ENCODE peak calls at places on chromosomes 5 and 9, in eight cellular contexts. One of them, this sample, is unnamed.

GRCh38 chr9:135295556-135296300 is 183.9 kb upstream of the PPP1R26 start:
- DNase-seq in nephron progenitor cell: no peak
- DNase-seq in HepG2: no peak
- DNase-seq in OCI-LY7: no peak
- DNase-seq in transverse colon: no peak
- DNase-seq in foreskin keratinocyte: no peak
- DNase-seq in right atrium auricular region: no peak
- DNase-seq in neural crest cell: no peak
- DNase-seq in this sample: no peak

GRCh38 chr5:173324115-173325001 is 3.9 kb downstream of the STC2 start:
- DNase-seq in right atrium auricular region: peak
- DNase-seq in HepG2: no peak
- DNase-seq in foreskin keratinocyte: no peak
- DNase-seq in OCI-LY7: no peak
- DNase-seq in nephron progenitor cell: peak
- DNase-seq in neural crest cell: no peak
- DNase-seq in transverse colon: peak
- DNase-seq in this sample: no peak

GRCh38 chr9:93125331-93125894 is 8.6 kb downstream of the NINJ1 start:
- DNase-seq in foreskin keratinocyte: no peak
- DNase-seq in OCI-LY7: no peak
- DNase-seq in right atrium auricular region: no peak
- DNase-seq in neural crest cell: no peak
- DNase-seq in HepG2: no peak
- DNase-seq in transverse colon: peak
- DNase-seq in nephron progenitor cell: no peak
- DNase-seq in this sample: no peak

GRCh38 chr9:124792976-124793594 is 16.2 kb downstream of the OLFML2A start:
- DNase-seq in foreskin keratinocyte: no peak
- DNase-seq in neural crest cell: no peak
- DNase-seq in OCI-LY7: no peak
- DNase-seq in nephron progenitor cell: no peak
- DNase-seq in right atrium auricular region: no peak
- DNase-seq in HepG2: no peak
- DNase-seq in transverse colon: no peak
- DNase-seq in this sample: no peak

GRCh38 chr5:96387616-96388015 is 45.4 kb downstream of the PCSK1 start:
- DNase-seq in neural crest cell: no peak
- DNase-seq in nephron progenitor cell: peak
- DNase-seq in HepG2: no peak
- DNase-seq in OCI-LY7: no peak
- DNase-seq in right atrium auricular region: no peak
- DNase-seq in foreskin keratinocyte: no peak
- DNase-seq in transverse colon: no peak
- DNase-seq in this sample: no peak

GRCh38 chr9:100933656-100934055 is 94.9 kb upstream of the PLPPR1 start:
- DNase-seq in foreskin keratinocyte: peak
- DNase-seq in right atrium auricular region: no peak
- DNase-seq in nephron progenitor cell: no peak
- DNase-seq in transverse colon: no peak
- DNase-seq in OCI-LY7: no peak
- DNase-seq in neural crest cell: no peak
- DNase-seq in HepG2: no peak
- DNase-seq in this sample: no peak

GRCh38 chr9:38244971-38245370 is 147.5 kb upstream of the ALDH1B1 start:
- DNase-seq in OCI-LY7: no peak
- DNase-seq in neural crest cell: no peak
- DNase-seq in HepG2: no peak
- DNase-seq in nephron progenitor cell: no peak
- DNase-seq in transverse colon: no peak
- DNase-seq in foreskin keratinocyte: no peak
- DNase-seq in right atrium auricular region: no peak
- DNase-seq in this sample: no peak

GRCh38 chr5:103532116-103532734 is 30.4 kb downstream of the NUDT12 start:
- DNase-seq in OCI-LY7: no peak
- DNase-seq in HepG2: no peak
- DNase-seq in right atrium auricular region: no peak
- DNase-seq in transverse colon: no peak
- DNase-seq in foreskin keratinocyte: no peak
- DNase-seq in neural crest cell: no peak
- DNase-seq in nephron progenitor cell: no peak
- DNase-seq in this sample: no peak

GRCh38 chr5:25604682-25605081 is 959.9 kb upstream of the CDH10 start:
- DNase-seq in neural crest cell: no peak
- DNase-seq in foreskin keratinocyte: no peak
- DNase-seq in OCI-LY7: no peak
- DNase-seq in right atrium auricular region: no peak
- DNase-seq in HepG2: no peak
- DNase-seq in transverse colon: no peak
- DNase-seq in nephron progenitor cell: no peak
- DNase-seq in this sample: no peak

GRCh38 chr5:6819521-6819920 is 106.3 kb downstream of the TENT4A start:
- DNase-seq in OCI-LY7: no peak
- DNase-seq in foreskin keratinocyte: no peak
- DNase-seq in nephron progenitor cell: peak
- DNase-seq in transverse colon: no peak
- DNase-seq in neural crest cell: no peak
- DNase-seq in right atrium auricular region: no peak
- DNase-seq in HepG2: no peak
- DNase-seq in this sample: no peak

GRCh38 chr9:115593587-115594091 is 475.7 kb upstream of the TNC start:
- DNase-seq in OCI-LY7: peak
- DNase-seq in foreskin keratinocyte: no peak
- DNase-seq in HepG2: peak
- DNase-seq in transverse colon: no peak
- DNase-seq in nephron progenitor cell: peak
- DNase-seq in right atrium auricular region: no peak
- DNase-seq in neural crest cell: peak
- DNase-seq in this sample: peak

GRCh38 chr9:129446828-129447550 is 173.9 kb downstream of the C9orf50 start:
- DNase-seq in nephron progenitor cell: no peak
- DNase-seq in transverse colon: no peak
- DNase-seq in OCI-LY7: peak
- DNase-seq in right atrium auricular region: no peak
- DNase-seq in HepG2: peak
- DNase-seq in foreskin keratinocyte: no peak
- DNase-seq in neural crest cell: no peak
- DNase-seq in this sample: no peak

GRCh38 chr9:121239071-121239470 is 28.9 kb upstream of the GSN start:
- DNase-seq in nephron progenitor cell: no peak
- DNase-seq in right atrium auricular region: no peak
- DNase-seq in foreskin keratinocyte: no peak
- DNase-seq in OCI-LY7: no peak
- DNase-seq in transverse colon: no peak
- DNase-seq in HepG2: no peak
- DNase-seq in neural crest cell: no peak
- DNase-seq in this sample: no peak

GRCh38 chr5:93585054-93585751 is 2.2 kb downstream of the NR2F1 start:
- DNase-seq in right atrium auricular region: no peak
- DNase-seq in transverse colon: no peak
- DNase-seq in HepG2: no peak
- DNase-seq in nephron progenitor cell: peak
- DNase-seq in OCI-LY7: no peak
- DNase-seq in neural crest cell: no peak
- DNase-seq in foreskin keratinocyte: no peak
- DNase-seq in this sample: no peak

GRCh38 chr5:134647750-134648424 is 698 bp upstream of the SEC24A start:
- DNase-seq in OCI-LY7: peak
- DNase-seq in neural crest cell: no peak
- DNase-seq in right atrium auricular region: no peak
- DNase-seq in foreskin keratinocyte: peak
- DNase-seq in HepG2: peak
- DNase-seq in nephron progenitor cell: no peak
- DNase-seq in transverse colon: peak
- DNase-seq in this sample: no peak

GRCh38 chr5:71891856-71892255 is 172.8 kb downstream of the CARTPT start:
- DNase-seq in HepG2: no peak
- DNase-seq in transverse colon: no peak
- DNase-seq in neural crest cell: no peak
- DNase-seq in foreskin keratinocyte: peak
- DNase-seq in right atrium auricular region: peak
- DNase-seq in nephron progenitor cell: no peak
- DNase-seq in OCI-LY7: no peak
- DNase-seq in this sample: peak

GRCh38 chr5:136006767-136007251 is 22.0 kb upstream of the TGFBI start:
- DNase-seq in nephron progenitor cell: no peak
- DNase-seq in foreskin keratinocyte: peak
- DNase-seq in right atrium auricular region: peak
- DNase-seq in neural crest cell: no peak
- DNase-seq in HepG2: no peak
- DNase-seq in transverse colon: no peak
- DNase-seq in OCI-LY7: no peak
- DNase-seq in this sample: no peak

GRCh38 chr5:109291090-109291489 is 118.7 kb downstream of the PJA2 start:
- DNase-seq in OCI-LY7: no peak
- DNase-seq in transverse colon: no peak
- DNase-seq in HepG2: no peak
- DNase-seq in right atrium auricular region: no peak
- DNase-seq in foreskin keratinocyte: no peak
- DNase-seq in nephron progenitor cell: no peak
- DNase-seq in neural crest cell: no peak
- DNase-seq in this sample: no peak

GRCh38 chr5:95823738-95824609 is 1.4 kb upstream of the GLRX start:
- DNase-seq in right atrium auricular region: peak
- DNase-seq in OCI-LY7: peak
- DNase-seq in transverse colon: peak
- DNase-seq in nephron progenitor cell: no peak
- DNase-seq in neural crest cell: no peak
- DNase-seq in foreskin keratinocyte: no peak
- DNase-seq in HepG2: peak
- DNase-seq in this sample: peak

GRCh38 chr9:32581512-32582143 is 8.7 kb upstream of the NDUFB6 start:
- DNase-seq in nephron progenitor cell: peak
- DNase-seq in neural crest cell: peak
- DNase-seq in right atrium auricular region: no peak
- DNase-seq in transverse colon: no peak
- DNase-seq in HepG2: peak
- DNase-seq in OCI-LY7: peak
- DNase-seq in foreskin keratinocyte: no peak
- DNase-seq in this sample: peak

GRCh38 chr9:32580631-32581300 is 7.8 kb upstream of the NDUFB6 start:
- DNase-seq in OCI-LY7: peak
- DNase-seq in transverse colon: no peak
- DNase-seq in nephron progenitor cell: no peak
- DNase-seq in neural crest cell: no peak
- DNase-seq in right atrium auricular region: no peak
- DNase-seq in HepG2: peak
- DNase-seq in foreskin keratinocyte: no peak
- DNase-seq in this sample: peak

GRCh38 chr9:32579706-32580331 is 6.9 kb upstream of the NDUFB6 start:
- DNase-seq in nephron progenitor cell: peak
- DNase-seq in right atrium auricular region: peak
- DNase-seq in neural crest cell: peak
- DNase-seq in transverse colon: peak
- DNase-seq in OCI-LY7: peak
- DNase-seq in HepG2: peak
- DNase-seq in foreskin keratinocyte: no peak
- DNase-seq in this sample: peak

GRCh38 chr9:32577316-32577715 is 4.4 kb upstream of the NDUFB6 start:
- DNase-seq in OCI-LY7: no peak
- DNase-seq in transverse colon: no peak
- DNase-seq in nephron progenitor cell: no peak
- DNase-seq in neural crest cell: no peak
- DNase-seq in foreskin keratinocyte: no peak
- DNase-seq in right atrium auricular region: no peak
- DNase-seq in HepG2: no peak
- DNase-seq in this sample: no peak

GRCh38 chr9:32578976-32579375 is 6.0 kb upstream of the NDUFB6 start:
- DNase-seq in foreskin keratinocyte: no peak
- DNase-seq in right atrium auricular region: no peak
- DNase-seq in OCI-LY7: no peak
- DNase-seq in neural crest cell: no peak
- DNase-seq in transverse colon: no peak
- DNase-seq in HepG2: no peak
- DNase-seq in nephron progenitor cell: no peak
- DNase-seq in this sample: no peak
- TF ChIP-seq CTCF in foreskin keratinocyte: no peak
- TF ChIP-seq CTCF in right atrium auricular region: no peak
- TF ChIP-seq CTCF in OCI-LY7: no peak
- TF ChIP-seq CTCF in neural crest cell: no peak
- TF ChIP-seq CTCF in transverse colon: no peak
- TF ChIP-seq CTCF in HepG2: no peak
- TF ChIP-seq CTCF in nephron progenitor cell: no peak
- TF ChIP-seq CTCF in this sample: no peak

GRCh38 chr5:169116961-169117461 is 183.9 kb downstream of the SLIT3 start:
- DNase-seq in foreskin keratinocyte: no peak
- DNase-seq in HepG2: peak
- DNase-seq in right atrium auricular region: no peak
- DNase-seq in neural crest cell: no peak
- DNase-seq in transverse colon: no peak
- DNase-seq in OCI-LY7: no peak
- DNase-seq in nephron progenitor cell: peak
- DNase-seq in this sample: peak
- TF ChIP-seq CTCF in foreskin keratinocyte: peak
- TF ChIP-seq CTCF in HepG2: peak
- TF ChIP-seq CTCF in right atrium auricular region: no peak
- TF ChIP-seq CTCF in neural crest cell: peak
- TF ChIP-seq CTCF in transverse colon: no peak
- TF ChIP-seq CTCF in OCI-LY7: peak
- TF ChIP-seq CTCF in nephron progenitor cell: no peak
- TF ChIP-seq CTCF in this sample: no peak

DNA sequence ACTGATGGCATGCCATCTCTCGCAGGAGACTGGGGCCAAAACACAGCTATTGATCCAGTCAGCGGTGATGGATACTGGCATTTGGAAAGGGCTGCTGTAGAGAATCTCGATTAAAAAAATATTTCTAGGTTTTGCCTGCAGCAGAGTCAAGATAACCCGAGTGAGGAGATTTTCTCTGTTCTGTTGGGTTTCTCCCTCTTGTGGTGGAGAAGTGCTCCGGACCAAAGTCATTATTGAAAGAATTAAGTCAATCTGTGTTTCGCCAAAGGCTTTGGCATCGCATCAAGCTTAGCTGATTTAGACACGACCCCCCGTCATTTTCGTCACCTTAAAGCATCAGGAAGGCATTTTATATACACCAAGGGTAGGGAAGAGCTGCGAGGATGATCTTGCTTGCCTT is 97.2 kb upstream of the IRX2 start:
- DNase-seq in nephron progenitor cell: no peak
- DNase-seq in foreskin keratinocyte: no peak
- DNase-seq in neural crest cell: no peak
- DNase-seq in OCI-LY7: no peak
- DNase-seq in HepG2: no peak
- DNase-seq in right atrium auricular region: no peak
- DNase-seq in transverse colon: no peak
- DNase-seq in this sample: no peak
- TF ChIP-seq CTCF in nephron progenitor cell: no peak
- TF ChIP-seq CTCF in foreskin keratinocyte: peak
- TF ChIP-seq CTCF in neural crest cell: peak
- TF ChIP-seq CTCF in OCI-LY7: no peak
- TF ChIP-seq CTCF in HepG2: no peak
- TF ChIP-seq CTCF in right atrium auricular region: no peak
- TF ChIP-seq CTCF in transverse colon: no peak
- TF ChIP-seq CTCF in this sample: no peak

GRCh38 chr9:32550046-32550608 is 2.0 kb upstream of the SMIM27 start:
- DNase-seq in foreskin keratinocyte: no peak
- DNase-seq in OCI-LY7: peak
- DNase-seq in transverse colon: no peak
- DNase-seq in HepG2: no peak
- DNase-seq in neural crest cell: no peak
- DNase-seq in right atrium auricular region: no peak
- DNase-seq in nephron progenitor cell: peak
- DNase-seq in this sample: no peak
- TF ChIP-seq CTCF in foreskin keratinocyte: peak
- TF ChIP-seq CTCF in OCI-LY7: no peak
- TF ChIP-seq CTCF in transverse colon: no peak
- TF ChIP-seq CTCF in HepG2: peak
- TF ChIP-seq CTCF in neural crest cell: no peak
- TF ChIP-seq CTCF in right atrium auricular region: no peak
- TF ChIP-seq CTCF in nephron progenitor cell: no peak
- TF ChIP-seq CTCF in this sample: no peak

GRCh38 chr9:89592963-89593775 is 11.6 kb upstream of the GADD45G start:
- DNase-seq in OCI-LY7: no peak
- DNase-seq in right atrium auricular region: peak
- DNase-seq in HepG2: peak
- DNase-seq in transverse colon: no peak
- DNase-seq in nephron progenitor cell: peak
- DNase-seq in foreskin keratinocyte: no peak
- DNase-seq in neural crest cell: peak
- DNase-seq in this sample: peak
- TF ChIP-seq CTCF in OCI-LY7: no peak
- TF ChIP-seq CTCF in right atrium auricular region: no peak
- TF ChIP-seq CTCF in HepG2: peak
- TF ChIP-seq CTCF in transverse colon: no peak
- TF ChIP-seq CTCF in nephron progenitor cell: peak
- TF ChIP-seq CTCF in foreskin keratinocyte: no peak
- TF ChIP-seq CTCF in neural crest cell: peak
- TF ChIP-seq CTCF in this sample: no peak